ENCODE peak calls at places on chromosomes 3 and 15, in eight cellular contexts. J is endodermal cell, K is esophagus muscularis mucosa, B is spleen, P is Caco-2, Y is lower lobe of right lung, U is AG04449, W is WTC11. G is an unnamed sample.

GRCh38 chr3:107927361-107928083 is 163.3 kb downstream of the CD47 start:
- DNase-seq in J (peak), K (no peak), B (peak), P (peak), Y (peak), U (no peak), W (peak), G (peak)

GRCh38 chr3:43852066-43852465 is 161.3 kb downstream of the ABHD5 start:
- DNase-seq in J (peak), K (no peak), B (no peak), P (no peak), Y (no peak), U (no peak), W (no peak), G (no peak)

GRCh38 chr3:122940628-122941086 is 86.9 kb downstream of the SEMA5B start:
- DNase-seq in J (no peak), K (no peak), B (peak), P (no peak), Y (no peak), U (no peak), W (no peak), G (peak)

GRCh38 chr3:14137445-14137844 is 12.6 kb downstream of the TMEM43 start:
- DNase-seq in J (no peak), K (no peak), B (no peak), P (no peak), Y (no peak), U (no peak), W (peak), G (no peak)

GRCh38 chr3:45659661-45660566 is 29.3 kb upstream of the SACM1L start:
- DNase-seq in J (peak), K (no peak), B (peak), P (peak), Y (peak), U (peak), W (peak), G (peak)

GRCh38 chr3:42518800-42519567 is 16.5 kb downstream of the VIPR1 start:
- DNase-seq in J (peak), K (no peak), B (no peak), P (no peak), Y (no peak), U (no peak), W (peak), G (no peak)

GRCh38 chr3:182092662-182093262 is 381.0 kb downstream of the SOX2 start:
- DNase-seq in J (peak), K (no peak), B (no peak), P (no peak), Y (no peak), U (no peak), W (no peak), G (no peak)

GRCh38 chr3:41244620-41245336 is 45.5 kb downstream of the CTNNB1 start:
- DNase-seq in J (no peak), K (no peak), B (no peak), P (no peak), Y (no peak), U (no peak), W (no peak), G (no peak)

GRCh38 chr15:35142578-35142977 is 57.5 kb upstream of the NANOGP8 start:
- DNase-seq in J (peak), K (no peak), B (no peak), P (no peak), Y (no peak), U (no peak), W (no peak), G (no peak)

GRCh38 chr3:53775834-53776251 is 70.4 kb downstream of the CHDH start:
- DNase-seq in J (no peak), K (no peak), B (no peak), P (no peak), Y (no peak), U (no peak), W (no peak), G (no peak)

GRCh38 chr3:113374078-113374477 is 67.2 kb downstream of the CFAP44 start:
- DNase-seq in J (no peak), K (no peak), B (no peak), P (no peak), Y (no peak), U (no peak), W (no peak), G (no peak)

GRCh38 chr15:99253381-99254090 is 2.3 kb downstream of the LRRC28 start:
- DNase-seq in J (no peak), K (no peak), B (no peak), P (no peak), Y (no peak), U (no peak), W (no peak), G (no peak)

GRCh38 chr3:49416867-49417266 is 4.6 kb downstream of the TCTA start:
- DNase-seq in J (no peak), K (no peak), B (peak), P (no peak), Y (no peak), U (no peak), W (no peak), G (no peak)

GRCh38 chr3:147113293-147114045 is 292.9 kb downstream of the ZIC4 start:
- DNase-seq in J (no peak), K (no peak), B (no peak), P (no peak), Y (no peak), U (peak), W (no peak), G (no peak)

GRCh38 chr3:190671658-190672057 is 157.8 kb downstream of the IL1RAP start:
- DNase-seq in J (no peak), K (no peak), B (no peak), P (no peak), Y (no peak), U (no peak), W (no peak), G (no peak)

GRCh38 chr15:49063402-49064280 is 17.4 kb upstream of the SECISBP2L start:
- DNase-seq in J (peak), K (no peak), B (no peak), P (no peak), Y (peak), U (no peak), W (no peak), G (no peak)

GRCh38 chr15:72456684-72457083 is 17.4 kb upstream of the ARIH1 start:
- DNase-seq in J (no peak), K (no peak), B (no peak), P (no peak), Y (no peak), U (no peak), W (no peak), G (no peak)

GRCh38 chr3:25854635-25855034 is 64.7 kb downstream of the OXSM start:
- DNase-seq in J (no peak), K (no peak), B (no peak), P (no peak), Y (no peak), U (no peak), W (no peak), G (no peak)

GRCh38 chr15:47349179-47349578 is 368.1 kb upstream of the SEMA6D start:
- DNase-seq in J (no peak), K (peak), B (no peak), P (no peak), Y (no peak), U (no peak), W (no peak), G (no peak)

GRCh38 chr15:99090011-99090699 is 14.7 kb upstream of the SYNM start:
- DNase-seq in J (no peak), K (no peak), B (no peak), P (no peak), Y (no peak), U (no peak), W (no peak), G (peak)

GRCh38 chr15:50415752-50416404 is 8.3 kb upstream of the USP8 start:
- DNase-seq in J (peak), K (no peak), B (no peak), P (peak), Y (no peak), U (no peak), W (no peak), G (no peak)

GRCh38 chr3:197520311-197521276 is 35.2 kb downstream of the BDH1 start:
- DNase-seq in J (peak), K (no peak), B (no peak), P (peak), Y (peak), U (no peak), W (peak), G (peak)

GRCh38 chr3:73580343-73580742 is 44.4 kb downstream of the PDZRN3 start:
- DNase-seq in J (no peak), K (no peak), B (no peak), P (no peak), Y (no peak), U (peak), W (no peak), G (no peak)

GRCh38 chr3:32733631-32734229 is 48.7 kb downstream of the CNOT10 start:
- DNase-seq in J (no peak), K (no peak), B (no peak), P (no peak), Y (no peak), U (no peak), W (no peak), G (no peak)

G was measured in posterior vena cava.